ENCODE peak calls at places on chromosomes 12 and 14, in five cellular contexts. D is cardiac muscle cell, O is glutamatergic neuron, K is kidney epithelial cell, B is lower lobe of right lung. Y is an unnamed sample.

GRCh38 chr14:75144944-75145343 is 18.1 kb upstream of the NEK9 start:
- DNase-seq in D (peak), O (no peak), K (no peak), B (no peak), Y (no peak)

GRCh38 chr14:50957296-50957695 is 13.0 kb upstream of the PYGL start:
- DNase-seq in D (peak), O (no peak), K (no peak), B (no peak), Y (no peak)

GRCh38 chr12:99824900-99825562 is 159.7 kb downstream of the ANKS1B start:
- DNase-seq in D (no peak), O (peak), K (no peak), B (no peak), Y (no peak)

GRCh38 chr14:103386632-103387329 is 1.6 kb downstream of the MARK3 start:
- DNase-seq in D (no peak), O (no peak), K (no peak), B (no peak), Y (no peak)

GRCh38 chr12:45130881-45131281 is 80.0 kb upstream of the DBX2 start:
- DNase-seq in D (peak), O (peak), K (peak), B (no peak), Y (peak)

GRCh38 chr12:96220902-96221301 is 26.7 kb downstream of the ELK3 start:
- DNase-seq in D (no peak), O (no peak), K (no peak), B (no peak), Y (no peak)

GRCh38 chr14:105023144-105023543 is 2.3 kb upstream of the CDCA4 start:
- DNase-seq in D (no peak), O (no peak), K (no peak), B (no peak), Y (no peak)

GRCh38 chr12:85784096-85784720 is 52.0 kb downstream of the RASSF9 start:
- DNase-seq in D (no peak), O (no peak), K (no peak), B (no peak), Y (no peak)

GRCh38 chr12:76065917-76066316 is 18.6 kb downstream of the NAP1L1 start:
- DNase-seq in D (no peak), O (no peak), K (no peak), B (no peak), Y (no peak)

GRCh38 chr12:30822385-30823139 is 67.8 kb upstream of the CAPRIN2 start:
- DNase-seq in D (peak), O (peak), K (no peak), B (peak), Y (peak)

GRCh38 chr12:18718462-18718861 is 19.4 kb downstream of the PLCZ1 start:
- DNase-seq in D (no peak), O (no peak), K (no peak), B (no peak), Y (no peak)

GRCh38 chr14:104048758-104049496 is 36.6 kb upstream of the ASPG start:
- DNase-seq in D (peak), O (no peak), K (peak), B (no peak), Y (no peak)

GRCh38 chr14:106875503-106875902 is 1349.1 kb downstream of the TMEM121 start:
- DNase-seq in D (no peak), O (no peak), K (no peak), B (no peak), Y (no peak)
- TF ChIP-seq CTCF in D (no peak), O (no peak), K (peak), B (peak), Y (no peak)

GRCh38 chr12:116194935-116195431 is 82.5 kb downstream of the MED13L start:
- DNase-seq in D (no peak), O (no peak), K (no peak), B (no peak), Y (no peak)
- TF ChIP-seq CTCF in D (no peak), O (no peak), K (no peak), B (no peak), Y (no peak)

GRCh38 chr14:88488081-88488480 is 66.7 kb downstream of the PTPN21 start:
- DNase-seq in D (no peak), O (no peak), K (no peak), B (no peak), Y (no peak)
- TF ChIP-seq CTCF in D (no peak), O (no peak), K (no peak), B (no peak), Y (no peak)

DNA sequence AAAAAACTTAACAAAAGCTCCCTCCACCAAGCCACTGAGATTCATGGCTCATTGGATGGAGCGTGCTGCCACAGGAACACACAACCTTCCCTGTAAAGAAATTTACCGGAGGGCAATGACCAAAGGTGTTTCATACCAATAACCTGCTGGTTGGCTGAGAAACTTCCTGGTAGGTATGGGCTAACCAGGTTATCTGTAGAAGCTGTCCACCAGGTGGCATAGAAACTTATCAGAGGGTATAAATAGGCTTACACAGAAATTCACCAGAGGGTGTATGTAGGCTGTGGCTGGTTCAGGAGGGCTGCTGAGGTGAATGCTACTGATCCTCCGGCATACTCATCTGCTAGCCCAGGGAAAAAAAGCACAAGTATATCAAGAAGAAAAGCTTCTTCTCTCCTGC is 27.1 kb upstream of the MTERF2 start:
- DNase-seq in D (no peak), O (no peak), K (no peak), B (no peak), Y (no peak)
- TF ChIP-seq CTCF in D (peak), O (no peak), K (peak), B (no peak), Y (peak)

GRCh38 chr14:54001189-54001878 is 44.7 kb upstream of the BMP4 start:
- DNase-seq in D (peak), O (peak), K (no peak), B (no peak), Y (no peak)
- TF ChIP-seq CTCF in D (no peak), O (no peak), K (no peak), B (no peak), Y (peak)